ENCODE peak calls at places on chromosomes 1 and 21, in nine cellular contexts. One of them, this sample, is unnamed.

GRCh38 chr1:223849352-223849751 is 3.6 kb upstream of the TP53BP2 start:
- DNase-seq in endothelial cell: no peak
- DNase-seq in nephron progenitor cell: no peak
- DNase-seq in esophagus muscularis mucosa: no peak
- DNase-seq in RWPE2: no peak
- DNase-seq in GM10248: no peak
- DNase-seq in fibroblast of pulmonary artery: no peak
- DNase-seq in RWPE1: no peak
- DNase-seq in HFF-Myc: no peak
- DNase-seq in this sample: no peak

GRCh38 chr1:113041569-113042335 is 31.2 kb upstream of the LRIG2 start:
- DNase-seq in endothelial cell: no peak
- DNase-seq in nephron progenitor cell: no peak
- DNase-seq in esophagus muscularis mucosa: no peak
- DNase-seq in RWPE2: no peak
- DNase-seq in GM10248: no peak
- DNase-seq in fibroblast of pulmonary artery: no peak
- DNase-seq in RWPE1: no peak
- DNase-seq in HFF-Myc: no peak
- DNase-seq in this sample: no peak

GRCh38 chr1:115429242-115429641 is 91.2 kb upstream of the NGF start:
- DNase-seq in endothelial cell: no peak
- DNase-seq in nephron progenitor cell: no peak
- DNase-seq in esophagus muscularis mucosa: peak
- DNase-seq in RWPE2: no peak
- DNase-seq in GM10248: no peak
- DNase-seq in fibroblast of pulmonary artery: peak
- DNase-seq in RWPE1: no peak
- DNase-seq in HFF-Myc: no peak
- DNase-seq in this sample: no peak

GRCh38 chr1:156146006-156146748 is 7.2 kb upstream of the SEMA4A start:
- DNase-seq in endothelial cell: no peak
- DNase-seq in nephron progenitor cell: no peak
- DNase-seq in esophagus muscularis mucosa: no peak
- DNase-seq in RWPE2: no peak
- DNase-seq in GM10248: peak
- DNase-seq in fibroblast of pulmonary artery: peak
- DNase-seq in RWPE1: peak
- DNase-seq in HFF-Myc: peak
- DNase-seq in this sample: peak

GRCh38 chr1:217105432-217105831 is 382.2 kb upstream of the ESRRG start:
- DNase-seq in endothelial cell: no peak
- DNase-seq in nephron progenitor cell: no peak
- DNase-seq in esophagus muscularis mucosa: peak
- DNase-seq in RWPE2: no peak
- DNase-seq in GM10248: no peak
- DNase-seq in fibroblast of pulmonary artery: no peak
- DNase-seq in RWPE1: no peak
- DNase-seq in HFF-Myc: no peak
- DNase-seq in this sample: no peak

GRCh38 chr1:216778763-216779162 is 55.5 kb upstream of the ESRRG start:
- DNase-seq in endothelial cell: no peak
- DNase-seq in nephron progenitor cell: no peak
- DNase-seq in esophagus muscularis mucosa: no peak
- DNase-seq in RWPE2: no peak
- DNase-seq in GM10248: no peak
- DNase-seq in fibroblast of pulmonary artery: no peak
- DNase-seq in RWPE1: no peak
- DNase-seq in HFF-Myc: no peak
- DNase-seq in this sample: no peak

GRCh38 chr1:211632808-211633522 is 42.5 kb downstream of the NEK2 start:
- DNase-seq in endothelial cell: no peak
- DNase-seq in nephron progenitor cell: no peak
- DNase-seq in esophagus muscularis mucosa: no peak
- DNase-seq in RWPE2: no peak
- DNase-seq in GM10248: no peak
- DNase-seq in fibroblast of pulmonary artery: peak
- DNase-seq in RWPE1: no peak
- DNase-seq in HFF-Myc: no peak
- DNase-seq in this sample: no peak

GRCh38 chr1:27542463-27543273 is 52.7 kb upstream of the WASF2 start:
- DNase-seq in endothelial cell: no peak
- DNase-seq in nephron progenitor cell: no peak
- DNase-seq in esophagus muscularis mucosa: no peak
- DNase-seq in RWPE2: peak
- DNase-seq in GM10248: no peak
- DNase-seq in fibroblast of pulmonary artery: peak
- DNase-seq in RWPE1: peak
- DNase-seq in HFF-Myc: no peak
- DNase-seq in this sample: no peak

GRCh38 chr1:22978299-22978698 is 5.6 kb upstream of the LACTBL1 start:
- DNase-seq in endothelial cell: no peak
- DNase-seq in nephron progenitor cell: no peak
- DNase-seq in esophagus muscularis mucosa: no peak
- DNase-seq in RWPE2: no peak
- DNase-seq in GM10248: no peak
- DNase-seq in fibroblast of pulmonary artery: peak
- DNase-seq in RWPE1: peak
- DNase-seq in HFF-Myc: peak
- DNase-seq in this sample: no peak

GRCh38 chr1:1170215-1170890 is 3.3 kb upstream of the TTLL10 start:
- DNase-seq in endothelial cell: no peak
- DNase-seq in nephron progenitor cell: peak
- DNase-seq in esophagus muscularis mucosa: no peak
- DNase-seq in RWPE2: no peak
- DNase-seq in GM10248: no peak
- DNase-seq in fibroblast of pulmonary artery: no peak
- DNase-seq in RWPE1: no peak
- DNase-seq in HFF-Myc: no peak
- DNase-seq in this sample: no peak

GRCh38 chr1:26771643-26772321 is 16.0 kb upstream of the PIGV start:
- DNase-seq in endothelial cell: no peak
- DNase-seq in nephron progenitor cell: no peak
- DNase-seq in esophagus muscularis mucosa: no peak
- DNase-seq in RWPE2: peak
- DNase-seq in GM10248: peak
- DNase-seq in fibroblast of pulmonary artery: peak
- DNase-seq in RWPE1: peak
- DNase-seq in HFF-Myc: peak
- DNase-seq in this sample: peak

GRCh38 chr1:173205146-173206051 is 1.7 kb downstream of the TNFSF4 start:
- DNase-seq in endothelial cell: no peak
- DNase-seq in nephron progenitor cell: no peak
- DNase-seq in esophagus muscularis mucosa: no peak
- DNase-seq in RWPE2: no peak
- DNase-seq in GM10248: no peak
- DNase-seq in fibroblast of pulmonary artery: peak
- DNase-seq in RWPE1: no peak
- DNase-seq in HFF-Myc: no peak
- DNase-seq in this sample: no peak

GRCh38 chr21:45747802-45748445 is 104.4 kb downstream of the PCBP3 start:
- DNase-seq in endothelial cell: no peak
- DNase-seq in nephron progenitor cell: no peak
- DNase-seq in esophagus muscularis mucosa: peak
- DNase-seq in RWPE2: no peak
- DNase-seq in GM10248: no peak
- DNase-seq in fibroblast of pulmonary artery: peak
- DNase-seq in RWPE1: peak
- DNase-seq in HFF-Myc: no peak
- DNase-seq in this sample: peak

GRCh38 chr1:184696403-184696802 is 58.3 kb downstream of the EDEM3 start:
- DNase-seq in endothelial cell: no peak
- DNase-seq in nephron progenitor cell: no peak
- DNase-seq in esophagus muscularis mucosa: no peak
- DNase-seq in RWPE2: no peak
- DNase-seq in GM10248: no peak
- DNase-seq in fibroblast of pulmonary artery: no peak
- DNase-seq in RWPE1: no peak
- DNase-seq in HFF-Myc: no peak
- DNase-seq in this sample: no peak

GRCh38 chr1:212797681-212798080 is 6.0 kb downstream of the TATDN3 start:
- DNase-seq in endothelial cell: no peak
- DNase-seq in nephron progenitor cell: no peak
- DNase-seq in esophagus muscularis mucosa: no peak
- DNase-seq in RWPE2: no peak
- DNase-seq in GM10248: no peak
- DNase-seq in fibroblast of pulmonary artery: no peak
- DNase-seq in RWPE1: peak
- DNase-seq in HFF-Myc: no peak
- DNase-seq in this sample: no peak

GRCh38 chr1:28582248-28582615 is 9.8 kb upstream of the RAB42 start:
- DNase-seq in endothelial cell: no peak
- DNase-seq in nephron progenitor cell: no peak
- DNase-seq in esophagus muscularis mucosa: no peak
- DNase-seq in RWPE2: no peak
- DNase-seq in GM10248: no peak
- DNase-seq in fibroblast of pulmonary artery: peak
- DNase-seq in RWPE1: peak
- DNase-seq in HFF-Myc: no peak
- DNase-seq in this sample: no peak
- TF ChIP-seq CTCF in endothelial cell: no peak
- TF ChIP-seq CTCF in nephron progenitor cell: no peak
- TF ChIP-seq CTCF in esophagus muscularis mucosa: no peak
- TF ChIP-seq CTCF in RWPE2: no peak
- TF ChIP-seq CTCF in GM10248: no peak
- TF ChIP-seq CTCF in fibroblast of pulmonary artery: no peak
- TF ChIP-seq CTCF in RWPE1: no peak
- TF ChIP-seq CTCF in HFF-Myc: no peak
- TF ChIP-seq CTCF in this sample: no peak

GRCh38 chr1:39130297-39130696 is 74.2 kb upstream of the MACF1 start:
- DNase-seq in endothelial cell: no peak
- DNase-seq in nephron progenitor cell: no peak
- DNase-seq in esophagus muscularis mucosa: no peak
- DNase-seq in RWPE2: no peak
- DNase-seq in GM10248: no peak
- DNase-seq in fibroblast of pulmonary artery: peak
- DNase-seq in RWPE1: no peak
- DNase-seq in HFF-Myc: no peak
- DNase-seq in this sample: no peak

GRCh38 chr1:39128126-39128525 is 76.4 kb upstream of the MACF1 start:
- DNase-seq in endothelial cell: no peak
- DNase-seq in nephron progenitor cell: no peak
- DNase-seq in esophagus muscularis mucosa: no peak
- DNase-seq in RWPE2: no peak
- DNase-seq in GM10248: no peak
- DNase-seq in fibroblast of pulmonary artery: no peak
- DNase-seq in RWPE1: no peak
- DNase-seq in HFF-Myc: no peak
- DNase-seq in this sample: no peak

GRCh38 chr1:39127513-39127912 is 77.0 kb upstream of the MACF1 start:
- DNase-seq in endothelial cell: no peak
- DNase-seq in nephron progenitor cell: no peak
- DNase-seq in esophagus muscularis mucosa: no peak
- DNase-seq in RWPE2: no peak
- DNase-seq in GM10248: no peak
- DNase-seq in fibroblast of pulmonary artery: peak
- DNase-seq in RWPE1: no peak
- DNase-seq in HFF-Myc: no peak
- DNase-seq in this sample: no peak

GRCh38 chr1:39128959-39129358 is 75.5 kb upstream of the MACF1 start:
- DNase-seq in endothelial cell: no peak
- DNase-seq in nephron progenitor cell: no peak
- DNase-seq in esophagus muscularis mucosa: no peak
- DNase-seq in RWPE2: peak
- DNase-seq in GM10248: no peak
- DNase-seq in fibroblast of pulmonary artery: no peak
- DNase-seq in RWPE1: peak
- DNase-seq in HFF-Myc: no peak
- DNase-seq in this sample: no peak

GRCh38 chr1:39129514-39129913 is 75.0 kb upstream of the MACF1 start:
- DNase-seq in endothelial cell: no peak
- DNase-seq in nephron progenitor cell: no peak
- DNase-seq in esophagus muscularis mucosa: no peak
- DNase-seq in RWPE2: no peak
- DNase-seq in GM10248: no peak
- DNase-seq in fibroblast of pulmonary artery: peak
- DNase-seq in RWPE1: no peak
- DNase-seq in HFF-Myc: no peak
- DNase-seq in this sample: no peak
- TF ChIP-seq CTCF in endothelial cell: no peak
- TF ChIP-seq CTCF in nephron progenitor cell: no peak
- TF ChIP-seq CTCF in esophagus muscularis mucosa: peak
- TF ChIP-seq CTCF in RWPE2: peak
- TF ChIP-seq CTCF in GM10248: peak
- TF ChIP-seq CTCF in fibroblast of pulmonary artery: peak
- TF ChIP-seq CTCF in RWPE1: no peak
- TF ChIP-seq CTCF in HFF-Myc: peak
- TF ChIP-seq CTCF in this sample: peak

DNA sequence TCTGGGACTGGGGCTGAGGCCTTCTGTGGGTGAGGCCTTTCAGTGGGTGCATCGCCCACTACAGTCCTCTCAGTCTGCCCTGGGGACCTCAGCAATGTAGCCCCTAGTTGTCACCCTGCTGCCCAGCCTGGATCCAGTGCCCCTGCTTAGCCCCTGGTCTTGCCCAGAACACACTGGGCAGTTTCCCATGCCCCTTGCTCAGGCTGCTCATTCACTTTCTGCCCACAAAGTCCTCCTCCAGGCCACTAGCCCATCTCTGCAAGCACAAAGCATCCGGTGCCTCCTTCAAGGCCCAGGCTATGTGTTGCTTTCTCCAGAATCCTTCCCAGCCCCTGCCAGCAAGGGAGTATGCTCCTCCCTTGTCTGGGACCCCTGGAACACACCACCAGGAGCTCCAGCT is 5.4 kb upstream of the ADORA1 start:
- DNase-seq in endothelial cell: no peak
- DNase-seq in nephron progenitor cell: no peak
- DNase-seq in esophagus muscularis mucosa: no peak
- DNase-seq in RWPE2: no peak
- DNase-seq in GM10248: no peak
- DNase-seq in fibroblast of pulmonary artery: no peak
- DNase-seq in RWPE1: no peak
- DNase-seq in HFF-Myc: no peak
- DNase-seq in this sample: no peak
- TF ChIP-seq CTCF in endothelial cell: no peak
- TF ChIP-seq CTCF in nephron progenitor cell: no peak
- TF ChIP-seq CTCF in esophagus muscularis mucosa: no peak
- TF ChIP-seq CTCF in RWPE2: no peak
- TF ChIP-seq CTCF in GM10248: no peak
- TF ChIP-seq CTCF in fibroblast of pulmonary artery: no peak
- TF ChIP-seq CTCF in RWPE1: no peak
- TF ChIP-seq CTCF in HFF-Myc: no peak
- TF ChIP-seq CTCF in this sample: no peak

GRCh38 chr1:34113362-34113761 is 51.7 kb downstream of the CSMD2 start:
- DNase-seq in endothelial cell: peak
- DNase-seq in nephron progenitor cell: no peak
- DNase-seq in esophagus muscularis mucosa: no peak
- DNase-seq in RWPE2: no peak
- DNase-seq in GM10248: no peak
- DNase-seq in fibroblast of pulmonary artery: no peak
- DNase-seq in RWPE1: no peak
- DNase-seq in HFF-Myc: no peak
- DNase-seq in this sample: no peak
- TF ChIP-seq CTCF in endothelial cell: no peak
- TF ChIP-seq CTCF in nephron progenitor cell: no peak
- TF ChIP-seq CTCF in esophagus muscularis mucosa: no peak
- TF ChIP-seq CTCF in RWPE2: no peak
- TF ChIP-seq CTCF in GM10248: no peak
- TF ChIP-seq CTCF in fibroblast of pulmonary artery: no peak
- TF ChIP-seq CTCF in RWPE1: no peak
- TF ChIP-seq CTCF in HFF-Myc: no peak
- TF ChIP-seq CTCF in this sample: peak

GRCh38 chr1:177432897-177433296 is 262.1 kb downstream of the BRINP2 start:
- DNase-seq in endothelial cell: no peak
- DNase-seq in nephron progenitor cell: no peak
- DNase-seq in esophagus muscularis mucosa: no peak
- DNase-seq in RWPE2: no peak
- DNase-seq in GM10248: no peak
- DNase-seq in fibroblast of pulmonary artery: peak
- DNase-seq in RWPE1: no peak
- DNase-seq in HFF-Myc: no peak
- DNase-seq in this sample: no peak
- TF ChIP-seq CTCF in endothelial cell: peak
- TF ChIP-seq CTCF in nephron progenitor cell: peak
- TF ChIP-seq CTCF in esophagus muscularis mucosa: no peak
- TF ChIP-seq CTCF in RWPE2: peak
- TF ChIP-seq CTCF in GM10248: no peak
- TF ChIP-seq CTCF in fibroblast of pulmonary artery: peak
- TF ChIP-seq CTCF in RWPE1: no peak
- TF ChIP-seq CTCF in HFF-Myc: no peak
- TF ChIP-seq CTCF in this sample: peak